ENCODE peak calls at places on chromosomes 5 and 9, in seven cellular contexts. P is epithelial cell of proximal tubule, V is OCI-LY7, Y is heart right ventricle, U is lower lobe of right lung, C is psoas muscle, I is bronchial epithelial cell. J is an unnamed sample.

GRCh38 chr9:76817489-76817888 is 53.3 kb downstream of the PCA3 start:
- DNase-seq in Y (no peak), U (no peak), C (no peak), I (peak), P (peak), V (no peak), J (no peak)

GRCh38 chr9:21810388-21810787 is 8.0 kb downstream of the MTAP start:
- DNase-seq in Y (no peak), P (no peak), I (peak), U (no peak), C (no peak), V (no peak), J (no peak)

GRCh38 chr5:178765753-178766300 is 35.4 kb upstream of the ZNF354A start:
- DNase-seq in V (no peak), Y (no peak), C (no peak), U (no peak), I (peak), P (no peak), J (no peak)

GRCh38 chr9:96874201-96874785 is 20.0 kb upstream of the ZNF782 start:
- DNase-seq in Y (no peak), V (peak), I (no peak), U (no peak), C (no peak), P (no peak), J (no peak)

GRCh38 chr5:168654225-168654624 is 75.1 kb upstream of the PANK3 start:
- DNase-seq in C (peak), Y (peak), V (no peak), P (no peak), U (no peak), I (no peak), J (no peak)

GRCh38 chr5:115432691-115433090 is 111.9 kb downstream of the FEM1C start:
- DNase-seq in P (no peak), V (no peak), C (no peak), Y (no peak), I (no peak), U (no peak), J (no peak)

GRCh38 chr5:57298985-57299491 is 125.2 kb downstream of the GPBP1 start:
- DNase-seq in I (peak), V (peak), P (peak), U (no peak), Y (no peak), C (no peak), J (no peak)

GRCh38 chr9:5509573-5509972 is 758 bp upstream of the PDCD1LG2 start:
- DNase-seq in P (peak), V (no peak), I (peak), U (no peak), C (no peak), Y (no peak), J (no peak)

GRCh38 chr9:129750010-129750409 is 2.8 kb downstream of the PTGES start:
- DNase-seq in U (no peak), I (peak), V (no peak), Y (no peak), C (no peak), P (no peak), J (no peak)

GRCh38 chr5:16076657-16077056 is 102.9 kb downstream of the MARCHF11 start:
- DNase-seq in V (no peak), I (no peak), P (no peak), C (no peak), Y (no peak), U (no peak), J (no peak)
- TF ChIP-seq CTCF in V (no peak), I (no peak), P (no peak), C (no peak), Y (no peak), U (no peak), J (no peak)

DNA sequence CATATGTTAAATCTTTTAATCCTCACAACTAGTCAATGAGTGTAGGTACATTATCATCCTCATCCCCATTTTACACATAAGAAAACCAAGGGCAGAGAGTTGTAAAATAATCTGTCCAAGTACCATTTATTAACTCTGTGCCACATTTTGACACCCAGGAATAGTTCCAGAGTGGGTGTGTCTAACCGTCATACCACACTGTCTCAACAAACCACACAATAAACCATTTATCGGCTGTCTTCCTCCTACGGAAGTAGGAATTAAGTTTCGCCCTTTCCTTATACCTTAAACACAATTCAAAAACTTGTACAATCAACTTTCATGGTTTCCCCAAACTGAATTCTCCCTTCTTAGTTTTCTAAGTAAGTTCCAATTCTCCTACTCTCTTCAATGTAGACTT is 11.4 kb downstream of the AP3B1 start:
- DNase-seq in P (no peak), I (no peak), V (no peak), Y (no peak), C (no peak), U (no peak), J (no peak)
- H3K4me3 ChIP-seq in P (no peak), I (no peak), V (no peak), Y (no peak), C (no peak), U (no peak), J (no peak)

GRCh38 chr9:113452206-113452605 is 11.3 kb upstream of the RGS3 start:
- DNase-seq in V (no peak), C (no peak), P (no peak), I (no peak), U (no peak), Y (no peak), J (no peak)

GRCh38 chr9:113444736-113445135 is 18.8 kb upstream of the RGS3 start:
- DNase-seq in I (no peak), U (no peak), C (no peak), V (no peak), P (no peak), Y (no peak), J (no peak)

DNA sequence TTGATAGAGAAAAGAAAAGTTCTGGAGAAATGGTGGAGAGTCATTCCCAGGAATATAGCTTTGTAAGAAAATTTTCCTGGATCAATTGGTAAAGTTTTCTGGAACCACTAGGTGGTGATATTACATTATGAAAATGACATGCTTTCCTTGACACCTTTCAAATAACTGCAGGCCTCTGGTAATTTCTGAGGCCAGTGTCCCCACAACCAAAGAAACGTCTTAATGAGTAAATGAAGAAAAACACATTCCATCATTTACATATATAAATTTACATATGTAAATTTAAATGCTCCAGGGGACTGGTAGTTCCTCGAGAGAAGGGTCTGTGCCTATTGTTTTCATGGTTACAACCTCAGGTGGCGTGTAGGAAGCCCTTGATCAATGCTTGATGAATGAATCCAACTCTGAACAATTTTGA is 17.2 kb upstream of the RGS3 start:
- DNase-seq in I (peak), Y (no peak), U (no peak), C (no peak), V (peak), P (no peak), J (peak)
- TF ChIP-seq CTCF in I (peak), Y (peak), U (peak), C (peak), V (peak), P (peak), J (peak)

DNA sequence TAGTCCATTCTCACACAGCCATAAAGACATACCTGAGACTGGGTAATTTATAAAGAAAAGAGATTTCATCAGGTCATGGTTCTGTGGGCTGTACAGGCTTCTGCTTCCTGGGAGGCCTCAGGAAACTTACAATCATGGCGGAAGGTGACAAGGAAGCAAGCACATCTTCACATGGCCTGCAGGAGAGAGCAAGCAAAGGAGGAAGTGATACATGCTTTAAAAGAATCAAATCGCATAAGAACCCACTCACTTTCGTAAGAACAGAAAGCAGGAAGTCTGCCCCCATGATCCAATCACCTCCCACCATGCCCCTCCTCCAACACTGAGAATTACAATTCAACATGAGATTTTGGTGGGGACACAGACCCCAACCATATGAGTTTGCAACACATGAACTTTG is 5.1 kb upstream of the FBXO38 start:
- DNase-seq in C (no peak), V (peak), Y (no peak), I (no peak), P (no peak), U (no peak), J (no peak)
- H3K4me3 ChIP-seq in C (no peak), V (no peak), Y (no peak), I (no peak), P (no peak), U (no peak), J (no peak)

GRCh38 chr5:73027361-73027760 is 71.5 kb downstream of the FCHO2 start:
- DNase-seq in V (peak), P (no peak), I (no peak), Y (no peak), U (no peak), C (no peak), J (no peak)
- TF ChIP-seq CTCF in V (peak), P (no peak), I (no peak), Y (peak), U (no peak), C (peak), J (peak)